ENCODE peak calls at places on chromosomes 16 and 17, in nine cellular contexts. L is fibroblast of lung, R is dorsolateral prefrontal cortex, B is Peyer's patch, E is GM06990, C is endodermal cell, S is mammary epithelial cell, O is prostate gland, A is lower leg skin. P is an unnamed sample.

GRCh38 chr17:35022536-35023063 is 40.9 kb downstream of the RFFL start:
- DNase-seq in L (peak), R (peak), B (peak), E (peak), C (no peak), S (peak), O (peak), A (peak), P (peak)

GRCh38 chr16:15703029-15703736 is 53.1 kb downstream of the NDE1 start:
- DNase-seq in L (no peak), R (no peak), B (no peak), E (no peak), C (no peak), S (no peak), O (no peak), A (no peak), P (no peak)

GRCh38 chr17:57948555-57949420 is 6.4 kb downstream of the CUEDC1 start:
- DNase-seq in L (peak), R (no peak), B (no peak), E (no peak), C (peak), S (peak), O (no peak), A (no peak), P (peak)

GRCh38 chr17:57927048-57927723 is 28.0 kb downstream of the CUEDC1 start:
- DNase-seq in L (peak), R (peak), B (no peak), E (no peak), C (peak), S (peak), O (peak), A (no peak), P (no peak)

GRCh38 chr17:4796550-4796915 is 569 bp downstream of the PSMB6 start:
- DNase-seq in L (peak), R (no peak), B (no peak), E (no peak), C (peak), S (peak), O (no peak), A (no peak), P (no peak)

GRCh38 chr16:29985271-29985811 is 10.1 kb downstream of the HIRIP3 start:
- DNase-seq in L (no peak), R (no peak), B (no peak), E (no peak), C (no peak), S (no peak), O (no peak), A (no peak), P (no peak)

GRCh38 chr16:85416267-85417109 is 196.6 kb upstream of the GSE1 start:
- DNase-seq in L (no peak), R (no peak), B (peak), E (peak), C (peak), S (peak), O (no peak), A (no peak), P (no peak)

GRCh38 chr16:78562650-78563049 is 463.2 kb downstream of the WWOX start:
- DNase-seq in L (no peak), R (no peak), B (no peak), E (no peak), C (no peak), S (no peak), O (no peak), A (no peak), P (no peak)

GRCh38 chr16:25690563-25691143 is 1.1 kb upstream of the HS3ST4 start:
- DNase-seq in L (no peak), R (no peak), B (no peak), E (no peak), C (peak), S (no peak), O (no peak), A (no peak), P (no peak)

GRCh38 chr17:82019905-82020873 is 2.5 kb downstream of the CENPX start:
- DNase-seq in L (peak), R (no peak), B (peak), E (peak), C (peak), S (no peak), O (no peak), A (no peak), P (no peak)

GRCh38 chr16:67736858-67737257 is 17.7 kb upstream of the GFOD2 start:
- DNase-seq in L (no peak), R (no peak), B (no peak), E (no peak), C (no peak), S (peak), O (no peak), A (no peak), P (no peak)

GRCh38 chr17:27550291-27550930 is 80.6 kb upstream of the LGALS9 start:
- DNase-seq in L (no peak), R (no peak), B (no peak), E (no peak), C (peak), S (no peak), O (no peak), A (no peak), P (no peak)

GRCh38 chr17:31541559-31541958 is 150.1 kb downstream of the RAB11FIP4 start:
- DNase-seq in L (no peak), R (no peak), B (no peak), E (no peak), C (peak), S (no peak), O (no peak), A (no peak), P (no peak)

GRCh38 chr16:71540-72341 is 690 bp downstream of the RHBDF1 start:
- DNase-seq in L (peak), R (no peak), B (peak), E (no peak), C (peak), S (peak), O (peak), A (peak), P (no peak)

GRCh38 chr16:80041399-80041798 is 440.9 kb upstream of the MAF start:
- DNase-seq in L (peak), R (no peak), B (no peak), E (no peak), C (no peak), S (no peak), O (no peak), A (no peak), P (no peak)

GRCh38 chr17:56300191-56300590 is 146.9 kb downstream of the ANKFN1 start:
- DNase-seq in L (no peak), R (no peak), B (no peak), E (no peak), C (no peak), S (no peak), O (no peak), A (no peak), P (no peak)

GRCh38 chr17:39198186-39198566 is 707 bp upstream of the CACNB1 start:
- DNase-seq in L (no peak), R (no peak), B (no peak), E (no peak), C (no peak), S (no peak), O (no peak), A (no peak), P (no peak)

GRCh38 chr16:48013476-48013875 is 142.3 kb downstream of the ABCC12 start:
- DNase-seq in L (peak), R (no peak), B (no peak), E (no peak), C (no peak), S (peak), O (no peak), A (no peak), P (peak)

GRCh38 chr16:67246081-67246944 is 968 bp downstream of the FHOD1 start:
- DNase-seq in L (peak), R (no peak), B (peak), E (peak), C (peak), S (peak), O (peak), A (peak), P (no peak)

GRCh38 chr17:78124836-78125137 is 3.8 kb downstream of the TMC6 start:
- DNase-seq in L (no peak), R (no peak), B (no peak), E (no peak), C (no peak), S (no peak), O (no peak), A (no peak), P (no peak)

GRCh38 chr17:21573961-21574610 is 118.2 kb upstream of the KCNJ18 start:
- DNase-seq in L (peak), R (peak), B (peak), E (no peak), C (no peak), S (peak), O (no peak), A (peak), P (no peak)

GRCh38 chr16:70746040-70746707 is 54.8 kb downstream of the VAC14 start:
- DNase-seq in L (peak), R (peak), B (peak), E (no peak), C (no peak), S (peak), O (peak), A (peak), P (no peak)

GRCh38 chr16:67431077-67431804 is at the start of gene HSD11B2:
- DNase-seq in L (peak), R (no peak), B (peak), E (no peak), C (peak), S (peak), O (peak), A (no peak), P (no peak)

GRCh38 chr17:68455756-68456528 is 1.4 kb downstream of the WIPI1 start:
- DNase-seq in L (peak), R (no peak), B (no peak), E (no peak), C (no peak), S (peak), O (peak), A (no peak), P (no peak)

DNA sequence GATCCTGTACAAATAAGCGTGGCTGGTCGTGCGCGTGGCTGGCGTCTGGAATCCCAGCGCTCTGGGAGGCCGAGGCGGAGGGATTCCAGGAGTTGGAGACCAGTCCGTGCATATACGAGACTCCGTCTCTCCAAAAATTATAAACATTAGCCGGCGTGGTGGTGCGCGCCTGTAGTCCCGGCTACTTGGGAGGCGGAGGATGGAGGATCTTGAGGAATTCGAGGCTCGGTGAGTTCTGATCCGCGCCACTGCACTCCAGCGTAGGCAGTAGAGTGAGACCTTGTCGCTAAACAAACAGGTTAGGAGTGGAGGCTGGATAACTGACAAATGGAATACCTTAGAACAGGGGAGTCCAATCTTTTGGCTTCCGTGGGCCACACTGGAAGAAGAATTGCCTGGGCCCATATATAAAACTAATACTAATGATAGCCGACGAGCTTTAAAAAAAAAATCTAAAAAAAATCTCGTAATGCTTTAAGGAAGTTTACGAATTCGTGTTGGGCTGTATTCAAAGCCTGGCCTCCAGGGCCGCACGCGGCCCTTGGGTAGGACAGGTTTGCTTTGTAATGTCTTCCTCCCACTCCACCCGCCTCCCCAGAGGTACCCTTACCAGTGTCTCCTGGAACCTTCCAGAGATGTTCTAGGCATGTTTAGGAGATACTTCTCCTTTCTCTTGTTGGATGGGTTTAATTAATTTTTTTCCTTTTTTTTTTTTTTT is 909 bp upstream of the RSL1D1 start:
- DNase-seq in L (peak), R (no peak), B (no peak), E (no peak), C (no peak), S (no peak), O (no peak), A (no peak), P (no peak)
- H3K4me3 ChIP-seq in L (peak), R (peak), B (peak), E (peak), C (peak), S (peak), O (peak), A (peak), P (peak)

DNA sequence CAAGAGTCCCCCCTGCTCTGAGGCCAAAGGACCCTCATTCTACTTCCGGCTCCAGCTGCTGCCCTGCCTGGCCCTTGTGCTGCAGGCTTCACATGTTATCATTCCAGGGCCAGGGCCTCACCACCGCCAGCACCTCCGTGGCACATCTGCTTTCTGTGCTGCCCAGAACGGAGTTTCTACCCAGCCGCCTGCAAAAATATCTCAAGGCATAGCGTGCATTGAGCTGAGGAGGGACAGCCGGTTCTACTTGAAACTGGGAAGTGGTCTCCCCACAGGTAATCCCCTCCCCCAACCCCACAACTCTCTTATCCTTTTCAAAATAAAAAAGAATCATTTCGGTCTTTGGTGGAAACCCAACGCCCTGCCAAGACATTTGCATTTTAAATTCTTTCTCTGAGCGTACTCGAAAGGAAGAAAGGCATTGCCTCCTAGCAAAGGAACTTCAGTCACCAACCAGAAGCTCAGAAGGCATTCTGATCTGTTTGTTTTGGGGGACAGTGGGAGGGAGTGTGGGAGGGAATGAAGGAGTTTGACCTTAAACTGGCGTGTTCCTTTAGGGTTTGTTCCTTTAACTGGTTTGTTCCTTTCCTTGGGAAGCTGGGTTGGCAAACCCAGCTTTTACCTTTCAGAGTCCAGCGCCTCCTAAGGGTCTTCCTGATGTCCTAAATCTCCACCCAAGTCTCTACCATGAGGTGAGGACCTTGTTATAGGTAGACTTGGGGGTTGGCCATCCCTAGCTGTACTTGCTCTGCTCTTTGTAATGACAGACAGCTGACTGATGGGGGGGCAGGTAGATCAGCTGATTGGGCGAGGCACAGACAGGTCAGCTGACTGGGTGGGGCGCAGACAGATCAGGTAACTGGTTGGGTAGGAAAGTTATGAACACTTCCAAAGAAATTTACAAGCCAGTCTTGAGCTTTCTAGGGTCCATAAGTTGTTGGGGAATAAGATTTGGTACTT is 33.4 kb upstream of the PIK3R6 start:
- DNase-seq in L (no peak), R (no peak), B (peak), E (peak), C (peak), S (no peak), O (no peak), A (no peak), P (no peak)
- H3K4me3 ChIP-seq in L (no peak), R (no peak), B (no peak), E (peak), C (no peak), S (no peak), O (no peak), A (no peak), P (no peak)

DNA sequence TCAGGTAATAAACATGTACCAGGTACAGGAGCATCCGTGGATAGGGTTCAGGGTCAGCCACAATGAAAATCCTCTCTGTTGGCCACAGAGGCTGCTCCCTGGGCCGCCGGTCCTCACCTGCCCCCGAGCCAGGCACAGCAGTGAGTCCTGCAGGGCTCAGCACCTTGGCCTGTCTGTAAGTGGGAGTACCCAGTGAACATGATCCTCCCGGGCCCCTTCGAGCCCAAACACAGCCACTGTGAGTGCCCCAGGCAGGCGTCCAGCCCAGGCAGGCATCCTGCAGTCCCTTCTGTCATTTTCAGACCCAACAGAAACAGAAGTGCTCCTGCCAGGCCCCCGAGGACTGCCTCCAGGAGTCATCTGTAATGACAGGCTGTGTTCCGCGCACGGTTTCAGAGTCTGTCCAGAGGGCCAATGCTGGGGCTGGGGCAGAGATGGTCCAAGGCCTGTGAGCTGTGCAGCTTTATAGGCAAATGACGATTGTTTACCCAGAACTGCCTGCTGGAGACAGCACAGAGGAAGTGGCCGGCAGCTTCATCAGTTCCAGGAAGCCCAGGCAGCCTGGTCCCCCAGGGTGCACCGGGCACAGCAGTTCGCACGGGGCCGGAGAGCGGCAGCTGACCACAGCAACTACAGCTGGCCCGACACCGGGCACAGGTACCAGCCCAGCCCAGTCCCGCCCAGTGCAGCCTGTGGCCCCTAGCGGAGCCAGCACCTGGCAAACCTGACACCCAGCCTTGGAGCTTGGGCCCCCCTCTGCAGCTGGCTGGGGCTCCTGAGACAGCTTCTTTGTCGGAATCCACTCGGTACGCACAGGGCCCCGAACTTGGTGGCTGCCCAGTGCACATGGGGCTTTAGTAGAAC is 13.2 kb downstream of the SLC7A5 start:
- DNase-seq in L (peak), R (no peak), B (peak), E (no peak), C (no peak), S (no peak), O (peak), A (no peak), P (no peak)
- H3K4me3 ChIP-seq in L (no peak), R (peak), B (peak), E (peak), C (peak), S (no peak), O (peak), A (no peak), P (no peak)

DNA sequence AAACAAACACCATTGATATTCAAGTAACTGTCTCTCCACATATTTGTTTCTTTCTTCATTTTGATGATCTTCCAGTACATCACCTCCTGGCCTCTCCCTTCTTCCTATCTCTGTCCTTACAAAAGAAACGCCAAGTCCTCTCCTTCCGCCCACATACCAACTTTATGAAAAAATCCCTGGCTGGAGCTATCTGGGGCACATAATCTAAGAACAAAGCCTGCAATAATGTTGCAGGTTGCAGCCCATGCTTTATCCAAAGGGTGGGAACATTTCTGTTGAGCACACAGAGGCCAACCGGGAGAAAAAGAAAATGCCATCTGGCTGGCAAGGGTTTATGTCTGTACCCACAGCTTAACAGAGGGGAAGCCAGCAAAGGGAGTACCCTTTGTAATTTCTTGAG is 409.6 kb downstream of the SOX9 start:
- DNase-seq in L (no peak), R (no peak), B (no peak), E (no peak), C (no peak), S (no peak), O (no peak), A (no peak), P (no peak)
- H3K4me3 ChIP-seq in L (no peak), R (no peak), B (no peak), E (no peak), C (no peak), S (no peak), O (no peak), A (no peak), P (no peak)

GRCh38 chr16:57285379-57285778 is 907 bp upstream of the PLLP start:
- DNase-seq in L (no peak), R (no peak), B (no peak), E (no peak), C (no peak), S (no peak), O (no peak), A (no peak), P (no peak)
- H3K4me3 ChIP-seq in L (no peak), R (peak), B (no peak), E (no peak), C (peak), S (no peak), O (no peak), A (no peak), P (no peak)

GRCh38 chr16:87834668-87835473 is 34.4 kb downstream of the SLC7A5 start:
- DNase-seq in L (peak), R (no peak), B (no peak), E (no peak), C (no peak), S (no peak), O (no peak), A (no peak), P (no peak)
- H3K4me3 ChIP-seq in L (no peak), R (no peak), B (no peak), E (no peak), C (no peak), S (no peak), O (no peak), A (no peak), P (no peak)

GRCh38 chr16:49280022-49280741 is 1.5 kb downstream of the CBLN1 start:
- DNase-seq in L (no peak), R (no peak), B (no peak), E (no peak), C (peak), S (no peak), O (no peak), A (no peak), P (no peak)
- H3K4me3 ChIP-seq in L (no peak), R (peak), B (no peak), E (no peak), C (peak), S (no peak), O (no peak), A (no peak), P (no peak)

P was measured in epithelial cell of proximal tubule.